ENCODE peak calls at places on chromosomes 11 and 22, in four cellular contexts. X is GM23248, V is mesendoderm, R is GM23338. S is an unnamed sample. For H3K4me1, the result is how much of the 10 kb centered on the place peaks cover.

GRCh38 chr11:9619971-9620370 is 43.9 kb upstream of the SWAP70 start:
- DNase-seq in V (no peak), X (no peak), R (no peak), S (no peak)

GRCh38 chr11:100855466-100856067 is 168.5 kb downstream of the ARHGAP42 start:
- DNase-seq in V (peak), X (peak), R (peak), S (peak)

GRCh38 chr22:38240734-38241252 is 32.0 kb downstream of the TMEM184B start:
- DNase-seq in R (peak), X (peak), V (peak), S (peak)

GRCh38 chr11:87082590-87082989 is 44.9 kb downstream of the TMEM135 start:
- DNase-seq in R (no peak), X (no peak), V (no peak), S (no peak)

GRCh38 chr22:19870153-19871022 is 15.7 kb upstream of the GNB1L start:
- DNase-seq in X (no peak), R (no peak), V (no peak), S (no peak)

GRCh38 chr11:67056640-67057409 is at the start of gene RHOD:
- DNase-seq in X (peak), V (peak), R (peak), S (peak)

GRCh38 chr22:24427500-24428164 is at the start of gene ADORA2A:
- DNase-seq in R (peak), V (no peak), X (no peak), S (peak)

GRCh38 chr11:74949748-74950127 is 672 bp downstream of the SPCS2 start:
- DNase-seq in X (peak), R (peak), V (peak), S (peak)

GRCh38 chr22:17952273-17952801 is 72.0 kb downstream of the MICAL3 start:
- DNase-seq in R (no peak), V (peak), X (no peak), S (peak)

GRCh38 chr22:29380032-29380781 is 8.2 kb downstream of the AP1B1 start:
- DNase-seq in V (no peak), X (peak), R (no peak), S (no peak)

GRCh38 chr11:10696797-10697620 is 3.5 kb upstream of the IRAG1 start:
- DNase-seq in R (no peak), X (peak), V (no peak), S (no peak)

GRCh38 chr22:24706732-24707476 is 67.6 kb downstream of the PIWIL3 start:
- DNase-seq in X (no peak), V (no peak), R (no peak), S (no peak)

GRCh38 chr22:27801197-27801615 is 350 bp downstream of the MN1 start:
- DNase-seq in R (peak), V (peak), X (peak), S (no peak)

GRCh38 chr22:38135133-38135706 is 24.7 kb upstream of the BAIAP2L2 start:
- DNase-seq in V (no peak), X (peak), R (no peak), S (no peak)

GRCh38 chr11:78282821-78283220 is 94.1 kb downstream of the USP35 start:
- DNase-seq in R (no peak), X (no peak), V (no peak), S (no peak)

GRCh38 chr11:119092880-119093665 is 8.4 kb downstream of the HMBS start:
- DNase-seq in R (no peak), X (peak), V (no peak), S (no peak)

GRCh38 chr11:38005597-38005996 is 1407.6 kb upstream of the RAG2 start:
- DNase-seq in V (no peak), R (no peak), X (no peak), S (no peak)

GRCh38 chr11:125886997-125887372 is 483 bp upstream of the HYLS1 start:
- DNase-seq in V (no peak), X (peak), R (peak), S (peak)

GRCh38 chr11:47387944-47388696 is 9.8 kb upstream of the SPI1 start:
- DNase-seq in V (no peak), X (no peak), R (no peak), S (no peak)

GRCh38 chr11:47390084-47390760 is 11.9 kb upstream of the SPI1 start:
- DNase-seq in V (no peak), R (no peak), X (no peak), S (no peak)

GRCh38 chr11:47391077-47391583 is 12.8 kb upstream of the SPI1 start:
- DNase-seq in R (no peak), V (no peak), X (no peak), S (no peak)

GRCh38 chr11:47388697-47389576 is 10.6 kb upstream of the SPI1 start:
- DNase-seq in X (no peak), R (no peak), V (no peak), S (no peak)

GRCh38 chr11:47389577-47390072 is 11.3 kb upstream of the SPI1 start:
- DNase-seq in V (no peak), R (no peak), X (no peak), S (no peak)
- H3K4me1 ChIP-seq in V (under half), R (under half), X (under half), S (under half)

GRCh38 chr11:64974124-64974523 is 2.2 kb upstream of the MAJIN start:
- DNase-seq in V (no peak), X (no peak), R (no peak), S (no peak)

GRCh38 chr11:64970731-64971151 is 1.2 kb downstream of the MAJIN start:
- DNase-seq in V (no peak), R (no peak), X (no peak), S (peak)

GRCh38 chr11:64971421-64972233 is at the start of gene MAJIN:
- DNase-seq in R (peak), V (peak), X (peak), S (peak)

DNA sequence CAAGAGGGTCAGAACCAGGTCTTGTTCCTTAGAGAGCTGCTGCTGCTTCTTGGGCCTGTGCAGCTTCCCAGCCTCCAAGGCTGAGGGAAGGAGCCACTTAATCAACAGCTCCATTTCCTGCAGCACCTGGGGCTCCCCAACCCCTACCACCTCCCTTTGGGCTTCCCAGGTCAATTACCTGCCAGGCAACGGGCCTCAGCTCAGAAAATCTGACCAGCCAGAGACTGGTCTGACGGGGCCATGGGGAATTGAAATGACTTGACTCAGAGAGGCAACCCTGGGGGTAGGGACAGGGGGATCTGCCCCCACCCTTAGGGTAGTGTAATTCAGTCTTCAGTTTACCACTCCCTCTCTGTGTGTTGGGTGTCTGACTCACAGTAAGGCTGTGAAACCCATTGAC is 4.7 kb upstream of the MAJIN start:
- DNase-seq in V (no peak), R (no peak), X (no peak), S (no peak)
- H3K4me1 ChIP-seq in V (under half), R (under half), X (under half), S (under half)

GRCh38 chr11:31808268-31808667 is 2.9 kb downstream of the PAX6 start:
- DNase-seq in X (no peak), V (peak), R (peak), S (no peak)
- H3K4me1 ChIP-seq in X (under half), V (under half), R (half or more), S (under half)

DNA sequence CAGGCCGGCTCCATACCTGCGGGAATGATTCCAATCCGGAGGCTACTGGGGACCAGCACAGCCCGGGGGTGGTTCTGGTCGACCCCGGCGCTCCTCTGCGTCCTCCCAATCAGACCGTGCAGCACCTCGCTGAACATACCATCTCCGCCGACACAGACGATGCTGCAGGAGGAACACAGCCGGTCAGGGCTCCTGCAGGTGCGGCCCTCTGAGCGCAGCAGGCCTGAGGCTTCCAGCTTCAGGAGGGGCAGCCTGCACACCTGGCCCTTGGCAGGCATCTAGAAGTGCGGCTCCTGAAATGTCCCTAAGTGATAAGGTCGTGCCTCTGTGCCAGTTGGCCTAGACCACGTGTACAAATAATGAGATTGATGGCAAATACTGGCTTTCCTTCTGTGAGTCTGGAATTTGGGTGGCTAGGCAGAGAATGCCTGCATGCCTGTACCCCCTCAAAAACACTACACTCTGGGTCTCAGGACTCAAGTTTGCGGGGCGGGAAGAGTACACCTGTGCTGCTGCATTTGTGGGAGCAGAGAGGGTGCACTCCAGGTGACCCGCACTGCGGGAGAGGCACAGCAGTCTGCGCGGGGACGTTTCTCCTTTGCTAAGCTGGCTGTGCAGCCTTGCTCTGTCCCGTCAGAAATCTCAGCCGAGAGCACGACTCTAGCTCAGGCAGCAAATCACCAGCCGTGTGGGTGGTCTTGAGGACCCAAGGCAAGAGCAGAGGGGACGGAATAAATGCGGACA is 30.1 kb downstream of the CERK start:
- DNase-seq in X (no peak), R (no peak), V (no peak), S (no peak)
- H3K4me1 ChIP-seq in X (under half), R (under half), V (under half), S (under half)

GRCh38 chr11:122773781-122774266 is 64.5 kb upstream of the CRTAM start:
- DNase-seq in V (no peak), X (no peak), R (no peak), S (no peak)
- H3K4me1 ChIP-seq in V (under half), X (under half), R (under half), S (under half)

GRCh38 chr22:23180301-23180892 is at the start of gene BCR:
- DNase-seq in V (peak), R (peak), X (peak), S (peak)

GRCh38 chr22:23182289-23183106 is 2.2 kb downstream of the BCR start:
- DNase-seq in V (peak), R (peak), X (peak), S (no peak)

GRCh38 chr22:23180893-23181762 is 819 bp downstream of the BCR start:
- DNase-seq in R (peak), V (peak), X (peak), S (peak)

GRCh38 chr22:23183107-23183698 is 2.9 kb downstream of the BCR start:
- DNase-seq in V (peak), R (peak), X (peak), S (peak)

DNA sequence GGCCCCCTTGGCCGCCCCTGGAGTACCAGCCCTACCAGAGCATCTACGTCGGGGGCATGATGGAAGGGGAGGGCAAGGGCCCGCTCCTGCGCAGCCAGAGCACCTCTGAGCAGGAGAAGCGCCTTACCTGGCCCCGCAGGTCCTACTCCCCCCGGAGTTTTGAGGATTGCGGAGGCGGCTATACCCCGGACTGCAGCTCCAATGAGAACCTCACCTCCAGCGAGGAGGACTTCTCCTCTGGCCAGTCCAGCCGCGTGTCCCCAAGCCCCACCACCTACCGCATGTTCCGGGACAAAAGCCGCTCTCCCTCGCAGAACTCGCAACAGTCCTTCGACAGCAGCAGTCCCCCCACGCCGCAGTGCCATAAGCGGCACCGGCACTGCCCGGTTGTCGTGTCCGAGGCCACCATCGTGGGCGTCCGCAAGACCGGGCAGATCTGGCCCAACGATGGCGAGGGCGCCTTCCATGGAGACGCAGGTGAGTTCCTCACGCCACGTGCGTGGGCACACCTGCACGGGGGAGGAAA is 1.5 kb downstream of the BCR start:
- DNase-seq in R (peak), X (no peak), V (peak), S (no peak)
- H3K4me1 ChIP-seq in R (half or more), X (under half), V (under half), S (under half)

DNA sequence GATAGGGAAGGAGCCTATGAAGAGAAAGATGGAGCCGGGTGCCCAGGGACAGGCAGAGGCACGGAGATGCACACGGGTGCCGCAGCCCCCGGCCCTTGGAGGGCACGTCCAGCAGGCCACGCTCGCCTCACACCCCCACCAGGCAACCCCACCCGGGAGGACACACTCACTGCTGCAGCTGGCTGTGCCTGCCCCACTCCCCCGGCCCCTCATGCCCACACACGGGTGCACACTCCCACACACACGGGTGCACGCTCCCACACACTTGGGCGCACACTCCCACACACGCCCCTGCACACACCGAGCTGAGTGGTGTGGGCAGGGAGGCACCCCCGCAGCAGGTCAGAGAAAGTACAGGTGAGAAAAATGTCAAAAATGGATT is 1.1 kb downstream of the MOB2 start:
- DNase-seq in X (no peak), V (no peak), R (no peak), S (no peak)
- H3K4me1 ChIP-seq in X (under half), V (under half), R (under half), S (under half)

DNA sequence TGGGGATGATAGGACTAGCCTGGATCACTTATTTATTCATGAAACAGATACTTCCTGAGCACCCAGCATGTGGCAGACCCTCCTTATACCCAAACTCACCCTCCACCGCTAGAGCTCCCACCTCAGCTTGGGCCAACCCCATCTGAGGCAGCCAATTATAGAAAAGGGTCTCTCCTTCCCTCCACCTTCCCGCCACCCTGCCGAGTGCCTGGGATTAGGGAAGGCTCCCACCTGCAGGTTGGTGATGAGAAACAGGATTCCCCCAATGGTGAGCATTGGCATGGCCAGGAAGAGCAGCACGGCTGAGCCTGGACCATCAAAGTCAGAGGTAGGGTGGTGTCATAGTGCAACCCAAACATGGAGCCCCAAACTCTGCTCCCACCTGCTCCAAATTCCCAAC is 5.9 kb downstream of the SLC43A3 start:
- DNase-seq in X (no peak), R (no peak), V (no peak), S (no peak)
- H3K4me1 ChIP-seq in X (under half), R (under half), V (under half), S (under half)

S was measured in small intestine.